ENCODE peak calls at places on chromosomes 13 and 19, in nine cellular contexts. A, F, D, U, G, X, P, H and L are unnamed samples.

GRCh38 chr19:55443045-55443823 is at the start of gene SHISA7:
- DNase-seq in U (no peak), F (no peak), X (no peak), H (no peak), D (no peak), G (no peak), A (peak; percentile 23), P (no peak), L (no peak)

GRCh38 chr19:56312787-56313343 is 1.8 kb downstream of the ZSCAN5A start:
- DNase-seq in F (no peak), P (no peak), G (no peak), U (no peak), D (no peak), X (no peak), H (no peak), A (no peak), L (no peak)

GRCh38 chr13:76610819-76611415 is 275.3 kb downstream of the KCTD12 start:
- DNase-seq in U (no peak), H (no peak), D (no peak), G (no peak), F (no peak), X (no peak), A (no peak), P (no peak), L (no peak)

GRCh38 chr19:7679017-7679720 is 1.5 kb upstream of the TRAPPC5 start:
- DNase-seq in U (peak; percentile 77), F (no peak), P (no peak), X (no peak), A (peak; percentile 55), D (no peak), H (peak; percentile 86), G (peak; percentile 63), L (no peak)

GRCh38 chr19:45874620-45874966 is 10.5 kb downstream of the FOXA3 start:
- DNase-seq in H (no peak), G (no peak), U (no peak), X (no peak), A (no peak), D (no peak), P (no peak), F (no peak), L (no peak)

GRCh38 chr13:109336730-109337129 is 449.7 kb downstream of the IRS2 start:
- DNase-seq in F (no peak), D (no peak), X (no peak), A (peak; percentile 62), G (no peak), H (no peak), P (peak; percentile 76), U (no peak), L (no peak)

GRCh38 chr13:49098198-49098597 is 121.9 kb upstream of the MLNR start:
- DNase-seq in D (no peak), A (peak; percentile 75), F (no peak), G (no peak), X (no peak), P (peak; percentile 97), H (no peak), U (no peak), L (no peak)

GRCh38 chr19:53915000-53915399 is 5.9 kb downstream of the CACNG7 start:
- DNase-seq in A (no peak), F (no peak), X (no peak), H (no peak), D (no peak), G (no peak), U (no peak), P (no peak), L (no peak)

GRCh38 chr13:73910733-73911132 is 223.5 kb downstream of the KLF12 start:
- DNase-seq in A (no peak), X (no peak), G (no peak), U (no peak), P (no peak), H (peak; percentile 3), D (no peak), F (no peak), L (no peak)

GRCh38 chr19:11814707-11815050 is 606 bp downstream of the ZNF440 start:
- DNase-seq in X (no peak), P (no peak), F (no peak), U (no peak), A (peak; percentile 50), G (no peak), H (no peak), D (no peak), L (no peak)

GRCh38 chr13:105634059-105634458 is 901.4 kb downstream of the EFNB2 start:
- DNase-seq in H (no peak), P (no peak), F (no peak), X (no peak), G (no peak), A (peak; percentile 16), D (no peak), U (no peak), L (no peak)

GRCh38 chr19:35509861-35510625 is 3.4 kb downstream of the DMKN start:
- DNase-seq in G (peak; percentile 89), P (no peak), H (peak; percentile 88), U (peak; percentile 84), D (no peak), A (peak; percentile 89), X (peak; percentile 79), F (peak; percentile 94), L (no peak)

GRCh38 chr13:62626771-62627170 is 1211.1 kb upstream of the PCDH20 start:
- DNase-seq in H (no peak), F (no peak), A (peak; percentile 10), P (no peak), X (no peak), U (no peak), G (no peak), D (no peak), L (no peak)

GRCh38 chr13:49655906-49656305 is 27.6 kb downstream of the ARL11 start:
- DNase-seq in X (no peak), P (peak; percentile 53), D (no peak), G (no peak), A (peak; percentile 12), H (no peak), F (no peak), U (no peak), L (no peak)

GRCh38 chr19:18274776-18275356 is 614 bp upstream of the IQCN start:
- DNase-seq in F (peak; percentile 85), A (peak; percentile 89), H (no peak), G (peak; percentile 79), P (peak; percentile 89), D (no peak), U (no peak), X (peak; percentile 89), L (no peak)
- TF ChIP-seq CTCF in F (no peak), A (no peak), H (no peak), G (no peak), P (peak; percentile 17), D (no peak), U (no peak), X (peak; percentile 20), L (peak; percentile 21)

GRCh38 chr19:38684862-38685665 is 37.6 kb downstream of the ACTN4 start:
- DNase-seq in D (no peak), P (no peak), U (no peak), F (no peak), A (no peak), X (no peak), H (no peak), G (no peak), L (no peak)

GRCh38 chr19:38687837-38688378 is 40.5 kb downstream of the ACTN4 start:
- DNase-seq in A (no peak), D (no peak), P (no peak), G (no peak), H (no peak), U (no peak), X (no peak), F (no peak), L (no peak)

GRCh38 chr19:38684078-38684861 is 36.8 kb downstream of the ACTN4 start:
- DNase-seq in F (peak; percentile 79), H (no peak), U (no peak), P (peak; percentile 94), X (peak; percentile 55), G (peak; percentile 80), D (no peak), A (peak; percentile 88), L (no peak)

GRCh38 chr19:38685666-38686529 is 38.4 kb downstream of the ACTN4 start:
- DNase-seq in P (peak; percentile 60), G (no peak), D (no peak), F (no peak), U (no peak), X (no peak), H (no peak), A (peak; percentile 63), L (no peak)

DNA sequence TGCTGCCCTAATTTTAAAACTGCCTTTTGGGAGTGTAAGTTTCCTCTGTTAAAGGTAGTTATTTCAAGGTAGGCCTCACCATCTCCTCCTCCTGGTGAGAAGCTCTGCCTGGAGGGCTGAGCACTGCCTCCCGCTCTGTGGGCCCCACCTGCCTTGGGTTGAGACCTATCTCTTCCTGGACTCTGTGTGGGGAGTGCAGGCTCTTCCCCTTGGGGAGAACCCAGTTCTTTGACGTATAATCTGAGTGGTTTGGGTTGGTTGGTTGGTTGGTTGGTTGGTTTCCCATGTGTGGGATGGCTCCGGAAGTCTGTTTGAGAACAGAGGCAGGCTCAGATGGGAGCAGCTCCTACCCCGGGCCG is 39.1 kb downstream of the ACTN4 start:
- DNase-seq in D (peak; percentile 53), U (no peak), X (no peak), G (no peak), P (no peak), H (peak; percentile 45), F (no peak), A (no peak), L (no peak)
- TF ChIP-seq CTCF in D (no peak), U (no peak), X (no peak), G (no peak), P (no peak), H (no peak), F (no peak), A (no peak), L (no peak)

GRCh38 chr19:5603626-5604025 is 18.9 kb downstream of the SAFB2 start:
- DNase-seq in A (no peak), P (no peak), H (no peak), X (no peak), G (no peak), D (no peak), U (no peak), F (no peak), L (no peak)
- TF ChIP-seq CTCF in A (no peak), P (no peak), H (no peak), X (no peak), G (no peak), D (no peak), U (no peak), F (no peak), L (no peak)

GRCh38 chr13:71870036-71870435 is 3.0 kb upstream of the DACH1 start:
- DNase-seq in G (no peak), U (no peak), P (no peak), H (no peak), F (no peak), A (no peak), X (no peak), D (no peak), L (no peak)

GRCh38 chr13:71871844-71872243 is 4.8 kb upstream of the DACH1 start:
- DNase-seq in U (no peak), P (no peak), F (no peak), A (no peak), H (no peak), D (no peak), G (no peak), X (no peak), L (no peak)

GRCh38 chr13:71867101-71867814 is at the start of gene DACH1:
- DNase-seq in H (peak; percentile 12), D (no peak), U (no peak), P (peak; percentile 8), X (peak; percentile 53), G (peak; percentile 49), A (peak; percentile 24), F (peak; percentile 62), L (no peak)

GRCh38 chr13:71871180-71871754 is 4.3 kb upstream of the DACH1 start:
- DNase-seq in A (no peak), X (no peak), U (no peak), P (no peak), D (no peak), G (no peak), H (no peak), F (no peak), L (no peak)

GRCh38 chr13:71869274-71869673 is 2.3 kb upstream of the DACH1 start:
- DNase-seq in F (no peak), A (no peak), D (no peak), U (no peak), H (no peak), P (no peak), X (no peak), G (no peak), L (no peak)
- TF ChIP-seq CTCF in F (no peak), A (no peak), D (no peak), U (no peak), H (no peak), P (no peak), X (no peak), G (no peak), L (no peak)